ENCODE peak calls at places on chromosomes 6 and 20, in eight cellular contexts. L, E, W, D, U, O, V and Y are unnamed samples.

GRCh38 chr6:152329640-152330202 is 307.4 kb downstream of the SYNE1 start:
- DNase-seq in L (no peak), E (no peak), V (no peak), O (no peak), W (no peak), D (no peak), U (no peak), Y (no peak)

GRCh38 chr6:36244641-36245280 is 25.1 kb upstream of the PNPLA1 start:
- DNase-seq in O (no peak), E (no peak), U (no peak), V (no peak), W (no peak), L (no peak), D (no peak), Y (no peak)

GRCh38 chr6:111718326-111718725 is 112.6 kb upstream of the TRAF3IP2 start:
- DNase-seq in V (no peak), D (no peak), E (no peak), O (no peak), U (no peak), W (no peak), L (no peak), Y (no peak)

GRCh38 chr20:26208296-26209091 is 511.8 kb upstream of the ZNF337 start:
- DNase-seq in V (no peak), D (no peak), O (no peak), L (no peak), U (peak), W (peak), E (peak), Y (no peak)

GRCh38 chr6:116876635-116877611 is at the start of gene RFX6:
- DNase-seq in W (no peak), V (no peak), L (no peak), O (no peak), U (no peak), D (no peak), E (peak), Y (no peak)

GRCh38 chr20:47354710-47355488 is 1.6 kb downstream of the ZMYND8 start:
- DNase-seq in E (no peak), L (no peak), W (no peak), U (peak), V (no peak), D (no peak), O (no peak), Y (no peak)

GRCh38 chr20:4050581-4050980 is 35.2 kb upstream of the RNF24 start:
- DNase-seq in U (no peak), V (no peak), L (no peak), W (no peak), D (no peak), E (no peak), O (no peak), Y (no peak)

GRCh38 chr6:31171931-31172882 is 1.7 kb upstream of the POU5F1 start:
- DNase-seq in W (no peak), U (no peak), D (no peak), L (no peak), O (no peak), V (no peak), E (no peak), Y (no peak)